ENCODE peak calls at places on chromosomes 7 and 10, in four cellular contexts. One of them, this sample, is unnamed.
A peak's percentile ranks its signal among the peaks of the same experiment; 100 is the strongest.

GRCh38 chr7:37894671-37895070 is 21.9 kb downstream of the SFRP4 start:
- DNase-seq in right atrium auricular region: no peak
- DNase-seq in mucosa of descending colon: no peak
- DNase-seq in fibroblast of pulmonary artery: no peak
- DNase-seq in this sample: no peak

GRCh38 chr10:110918269-110918632 is 729 bp downstream of the BBIP1 start:
- DNase-seq in right atrium auricular region: peak; percentile 96
- DNase-seq in mucosa of descending colon: peak; percentile 97
- DNase-seq in fibroblast of pulmonary artery: peak; percentile 97
- DNase-seq in this sample: peak; percentile 78

GRCh38 chr7:34850681-34851080 is 186.6 kb downstream of the DPY19L1 start:
- DNase-seq in right atrium auricular region: no peak
- DNase-seq in mucosa of descending colon: no peak
- DNase-seq in fibroblast of pulmonary artery: no peak
- DNase-seq in this sample: no peak

GRCh38 chr10:111128331-111129167 is 51.7 kb downstream of the ADRA2A start:
- DNase-seq in right atrium auricular region: peak; percentile 44
- DNase-seq in mucosa of descending colon: no peak
- DNase-seq in fibroblast of pulmonary artery: no peak
- DNase-seq in this sample: no peak

GRCh38 chr7:74525140-74525539 is 71.4 kb downstream of the GTF2IRD1 start:
- DNase-seq in right atrium auricular region: no peak
- DNase-seq in mucosa of descending colon: peak; percentile 19
- DNase-seq in fibroblast of pulmonary artery: no peak
- DNase-seq in this sample: no peak

GRCh38 chr10:72084094-72084459 is 4.3 kb downstream of the SPOCK2 start:
- DNase-seq in right atrium auricular region: no peak
- DNase-seq in mucosa of descending colon: no peak
- DNase-seq in fibroblast of pulmonary artery: no peak
- DNase-seq in this sample: no peak

GRCh38 chr10:68261132-68261856 is 29.4 kb upstream of the ATOH7 start:
- DNase-seq in right atrium auricular region: no peak
- DNase-seq in mucosa of descending colon: peak; percentile 24
- DNase-seq in fibroblast of pulmonary artery: no peak
- DNase-seq in this sample: no peak

GRCh38 chr7:134737561-134738353 is 41.7 kb upstream of the CALD1 start:
- DNase-seq in right atrium auricular region: no peak
- DNase-seq in mucosa of descending colon: no peak
- DNase-seq in fibroblast of pulmonary artery: peak; percentile 85
- DNase-seq in this sample: no peak

GRCh38 chr10:105837951-105838350 is 1196.9 kb downstream of the SORCS3 start:
- DNase-seq in right atrium auricular region: no peak
- DNase-seq in mucosa of descending colon: no peak
- DNase-seq in fibroblast of pulmonary artery: peak; percentile 39
- DNase-seq in this sample: no peak

GRCh38 chr7:130893441-130893894 is 159.5 kb upstream of the KLF14 start:
- DNase-seq in right atrium auricular region: peak; percentile 80
- DNase-seq in mucosa of descending colon: no peak
- DNase-seq in fibroblast of pulmonary artery: no peak
- DNase-seq in this sample: no peak

GRCh38 chr10:97778452-97779302 is 6.9 kb upstream of the SFRP5 start:
- DNase-seq in right atrium auricular region: no peak
- DNase-seq in mucosa of descending colon: no peak
- DNase-seq in fibroblast of pulmonary artery: no peak
- DNase-seq in this sample: no peak

GRCh38 chr7:71206183-71206582 is 74.2 kb downstream of the GALNT17 start:
- DNase-seq in right atrium auricular region: no peak
- DNase-seq in mucosa of descending colon: no peak
- DNase-seq in fibroblast of pulmonary artery: no peak
- DNase-seq in this sample: no peak

GRCh38 chr10:89643812-89644690 is 991 bp downstream of the PANK1 start:
- DNase-seq in right atrium auricular region: peak; percentile 82
- DNase-seq in mucosa of descending colon: peak; percentile 92
- DNase-seq in fibroblast of pulmonary artery: peak; percentile 96
- DNase-seq in this sample: peak; percentile 95

GRCh38 chr7:73966941-73967831 is 60.8 kb upstream of the ELN start:
- DNase-seq in right atrium auricular region: no peak
- DNase-seq in mucosa of descending colon: no peak
- DNase-seq in fibroblast of pulmonary artery: no peak
- DNase-seq in this sample: no peak

GRCh38 chr10:52491246-52492000 is 177.3 kb downstream of the DKK1 start:
- DNase-seq in right atrium auricular region: no peak
- DNase-seq in mucosa of descending colon: no peak
- DNase-seq in fibroblast of pulmonary artery: peak; percentile 33
- DNase-seq in this sample: no peak

GRCh38 chr10:87594864-87595263 is 64.8 kb upstream of the PAPSS2 start:
- DNase-seq in right atrium auricular region: no peak
- DNase-seq in mucosa of descending colon: no peak
- DNase-seq in fibroblast of pulmonary artery: no peak
- DNase-seq in this sample: no peak

GRCh38 chr7:134742688-134743350 is 36.6 kb upstream of the CALD1 start:
- DNase-seq in right atrium auricular region: no peak
- DNase-seq in mucosa of descending colon: peak; percentile 31
- DNase-seq in fibroblast of pulmonary artery: peak; percentile 74
- DNase-seq in this sample: no peak

GRCh38 chr10:27192284-27192683 is 37.1 kb downstream of the MASTL start:
- DNase-seq in right atrium auricular region: no peak
- DNase-seq in mucosa of descending colon: no peak
- DNase-seq in fibroblast of pulmonary artery: peak; percentile 89
- DNase-seq in this sample: peak; percentile 63

GRCh38 chr7:100400656-100401055 is 27.4 kb downstream of the PILRA start:
- DNase-seq in right atrium auricular region: no peak
- DNase-seq in mucosa of descending colon: no peak
- DNase-seq in fibroblast of pulmonary artery: peak; percentile 14
- DNase-seq in this sample: no peak

GRCh38 chr7:107687656-107688055 is 27.0 kb downstream of the SLC26A4 start:
- DNase-seq in right atrium auricular region: no peak
- DNase-seq in mucosa of descending colon: no peak
- DNase-seq in fibroblast of pulmonary artery: no peak
- DNase-seq in this sample: peak; percentile 5

GRCh38 chr7:44131173-44132009 is 8.0 kb upstream of the POLD2 start:
- DNase-seq in right atrium auricular region: no peak
- DNase-seq in mucosa of descending colon: no peak
- DNase-seq in fibroblast of pulmonary artery: peak; percentile 14
- DNase-seq in this sample: no peak

GRCh38 chr7:157041004-157041403 is 30.5 kb upstream of the MNX1 start:
- DNase-seq in right atrium auricular region: no peak
- DNase-seq in mucosa of descending colon: no peak
- DNase-seq in fibroblast of pulmonary artery: no peak
- DNase-seq in this sample: no peak

GRCh38 chr10:49037187-49037586 is 78.1 kb downstream of the VSTM4 start:
- DNase-seq in right atrium auricular region: no peak
- DNase-seq in mucosa of descending colon: no peak
- DNase-seq in fibroblast of pulmonary artery: no peak
- DNase-seq in this sample: no peak

GRCh38 chr10:119191881-119192280 is 13.3 kb upstream of the PRDX3 start:
- DNase-seq in right atrium auricular region: no peak
- DNase-seq in mucosa of descending colon: no peak
- DNase-seq in fibroblast of pulmonary artery: no peak
- DNase-seq in this sample: no peak

GRCh38 chr10:14916600-14916999 is 37.3 kb downstream of the DCLRE1C start:
- DNase-seq in right atrium auricular region: no peak
- DNase-seq in mucosa of descending colon: no peak
- DNase-seq in fibroblast of pulmonary artery: no peak
- DNase-seq in this sample: no peak

GRCh38 chr7:2009541-2010001 is 223.2 kb downstream of the MAD1L1 start:
- DNase-seq in right atrium auricular region: no peak
- DNase-seq in mucosa of descending colon: no peak
- DNase-seq in fibroblast of pulmonary artery: no peak
- DNase-seq in this sample: no peak

GRCh38 chr10:116146374-116146773 is 126.6 kb downstream of the GFRA1 start:
- DNase-seq in right atrium auricular region: no peak
- DNase-seq in mucosa of descending colon: no peak
- DNase-seq in fibroblast of pulmonary artery: no peak
- DNase-seq in this sample: peak; percentile 25

GRCh38 chr10:61319550-61320256 is 133.5 kb downstream of the TMEM26 start:
- DNase-seq in right atrium auricular region: no peak
- DNase-seq in mucosa of descending colon: no peak
- DNase-seq in fibroblast of pulmonary artery: no peak
- DNase-seq in this sample: no peak

GRCh38 chr7:84484502-84485079 is 290.0 kb upstream of the SEMA3A start:
- DNase-seq in right atrium auricular region: no peak
- DNase-seq in mucosa of descending colon: no peak
- DNase-seq in fibroblast of pulmonary artery: no peak
- DNase-seq in this sample: no peak

GRCh38 chr7:5824297-5824610 is 42.8 kb upstream of the RNF216 start:
- DNase-seq in right atrium auricular region: no peak
- DNase-seq in mucosa of descending colon: no peak
- DNase-seq in fibroblast of pulmonary artery: no peak
- DNase-seq in this sample: no peak

GRCh38 chr7:153224890-153225289 is 465.3 kb downstream of the ACTR3B start:
- DNase-seq in right atrium auricular region: no peak
- DNase-seq in mucosa of descending colon: no peak
- DNase-seq in fibroblast of pulmonary artery: no peak
- DNase-seq in this sample: no peak

DNA sequence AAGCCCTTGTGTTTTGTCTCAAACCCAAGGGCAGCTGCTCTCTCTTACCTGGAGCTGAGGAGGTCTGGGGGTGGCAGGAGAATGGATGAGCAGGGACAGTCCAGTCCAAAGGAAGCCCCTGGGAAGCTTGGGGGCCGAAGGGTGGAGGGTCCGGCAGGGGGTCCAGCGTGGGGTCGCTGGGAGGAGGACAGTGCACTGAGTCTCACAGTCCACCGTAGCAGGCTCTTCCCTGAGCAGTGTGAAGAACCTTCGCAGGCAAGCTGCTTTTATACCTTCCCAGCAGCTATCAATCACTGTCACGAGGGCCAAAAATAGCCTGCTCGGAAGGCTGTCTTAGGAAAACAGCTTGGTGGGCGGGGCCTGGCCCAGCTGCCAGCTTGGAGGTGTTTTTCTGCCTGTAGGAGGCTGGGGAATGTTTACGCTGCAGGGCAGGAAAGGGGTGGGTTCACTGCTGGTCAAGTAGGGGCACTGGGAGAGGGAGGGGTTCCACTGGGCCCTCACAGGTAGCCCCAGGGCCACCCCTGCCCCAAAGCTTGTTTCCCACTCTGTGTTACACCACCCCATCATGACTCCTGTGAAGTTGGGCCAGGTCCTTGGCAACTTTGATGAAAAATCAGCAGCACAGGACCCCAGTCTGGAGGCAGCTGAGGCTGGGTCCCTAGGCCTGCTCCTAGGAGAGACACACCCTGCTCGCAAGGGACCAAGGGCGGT is at the start of gene DEPP1:
- DNase-seq in right atrium auricular region: peak; percentile 96
- DNase-seq in mucosa of descending colon: peak; percentile 98
- DNase-seq in fibroblast of pulmonary artery: peak; percentile 95
- DNase-seq in this sample: no peak
- H3K4me3 ChIP-seq in right atrium auricular region: peak within 1 kb of the TSS; percentile 65
- H3K4me3 ChIP-seq in mucosa of descending colon: peak within 1 kb of the TSS; percentile 19
- H3K4me3 ChIP-seq in fibroblast of pulmonary artery: peak within 1 kb of the TSS; percentile 62
- H3K4me3 ChIP-seq in this sample: no peak within 1 kb of the TSS

GRCh38 chr10:133141144-133141962 is 18.7 kb upstream of the KNDC1 start:
- DNase-seq in right atrium auricular region: no peak
- DNase-seq in mucosa of descending colon: no peak
- DNase-seq in fibroblast of pulmonary artery: no peak
- DNase-seq in this sample: no peak
- TF ChIP-seq CTCF in right atrium auricular region: no peak
- TF ChIP-seq CTCF in mucosa of descending colon: no peak
- TF ChIP-seq CTCF in fibroblast of pulmonary artery: no peak
- TF ChIP-seq CTCF in this sample: no peak

DNA sequence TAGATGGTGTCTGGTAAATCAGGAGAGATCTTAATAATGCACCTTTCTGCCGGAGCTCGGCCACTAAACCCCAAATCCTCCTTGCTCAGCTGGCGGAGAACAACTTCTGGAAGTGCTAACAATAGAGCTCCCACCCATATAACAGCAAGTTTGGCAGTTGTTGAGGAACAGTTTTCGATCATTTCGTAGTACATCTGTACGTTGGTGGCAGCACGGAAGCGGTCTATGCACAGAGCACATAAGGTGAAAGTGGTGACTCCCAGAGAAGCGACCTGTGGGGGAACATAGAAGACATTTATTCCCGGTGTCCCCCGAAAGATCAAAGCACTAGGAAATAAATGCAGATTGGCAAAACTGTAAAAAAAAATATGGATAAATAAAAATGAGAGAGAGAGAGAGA is 18.5 kb downstream of the GPR37 start:
- DNase-seq in right atrium auricular region: no peak
- DNase-seq in mucosa of descending colon: no peak
- DNase-seq in fibroblast of pulmonary artery: no peak
- DNase-seq in this sample: no peak
- H3K4me3 ChIP-seq in right atrium auricular region: no peak overlapping the region
- H3K4me3 ChIP-seq in mucosa of descending colon: no peak overlapping the region
- H3K4me3 ChIP-seq in fibroblast of pulmonary artery: no peak overlapping the region
- H3K4me3 ChIP-seq in this sample: no peak overlapping the region

GRCh38 chr7:139557857-139558581 is 34.5 kb downstream of the CLEC2L start:
- DNase-seq in right atrium auricular region: no peak
- DNase-seq in mucosa of descending colon: peak; percentile 27
- DNase-seq in fibroblast of pulmonary artery: no peak
- DNase-seq in this sample: no peak
- TF ChIP-seq CTCF in right atrium auricular region: no peak
- TF ChIP-seq CTCF in mucosa of descending colon: no peak
- TF ChIP-seq CTCF in fibroblast of pulmonary artery: no peak
- TF ChIP-seq CTCF in this sample: no peak

GRCh38 chr7:117480978-117481377 is 1.2 kb downstream of the CFTR start:
- DNase-seq in right atrium auricular region: no peak
- DNase-seq in mucosa of descending colon: peak; percentile 47
- DNase-seq in fibroblast of pulmonary artery: no peak
- DNase-seq in this sample: no peak
- H3K4me3 ChIP-seq in right atrium auricular region: no peak overlapping the region
- H3K4me3 ChIP-seq in mucosa of descending colon: peak overlapping the region; percentile 10
- H3K4me3 ChIP-seq in fibroblast of pulmonary artery: no peak overlapping the region
- H3K4me3 ChIP-seq in this sample: no peak overlapping the region